ENCODE peak calls at places on chromosomes 16 and 17, in six cellular contexts. One of them, this sample, is unnamed.

GRCh38 chr17:81317992-81318391 is 22.9 kb upstream of the SLC38A10 start:
- DNase-seq in nephron progenitor cell: no peak
- DNase-seq in lower lobe of right lung: no peak
- DNase-seq in left ventricle myocardium inferior: no peak
- DNase-seq in CD8-positive, alpha-beta T cell: no peak
- DNase-seq in heart left ventricle: no peak
- DNase-seq in this sample: no peak

GRCh38 chr17:47254403-47254943 is 846 bp downstream of the ITGB3 start:
- DNase-seq in nephron progenitor cell: no peak
- DNase-seq in lower lobe of right lung: no peak
- DNase-seq in left ventricle myocardium inferior: no peak
- DNase-seq in CD8-positive, alpha-beta T cell: no peak
- DNase-seq in heart left ventricle: no peak
- DNase-seq in this sample: no peak

GRCh38 chr17:28737770-28738679 is 5.8 kb upstream of the TRAF4 start:
- DNase-seq in nephron progenitor cell: no peak
- DNase-seq in lower lobe of right lung: peak; percentile 43
- DNase-seq in left ventricle myocardium inferior: no peak
- DNase-seq in CD8-positive, alpha-beta T cell: no peak
- DNase-seq in heart left ventricle: no peak
- DNase-seq in this sample: no peak

GRCh38 chr17:49223517-49224197 is 6.9 kb downstream of the PHOSPHO1 start:
- DNase-seq in nephron progenitor cell: peak; percentile 87
- DNase-seq in lower lobe of right lung: peak; percentile 74
- DNase-seq in left ventricle myocardium inferior: peak; percentile 63
- DNase-seq in CD8-positive, alpha-beta T cell: peak; percentile 62
- DNase-seq in heart left ventricle: peak; percentile 81
- DNase-seq in this sample: peak; percentile 85

GRCh38 chr16:67910162-67910561 is 17.1 kb downstream of the PSKH1 start:
- DNase-seq in nephron progenitor cell: no peak
- DNase-seq in lower lobe of right lung: no peak
- DNase-seq in left ventricle myocardium inferior: no peak
- DNase-seq in CD8-positive, alpha-beta T cell: no peak
- DNase-seq in heart left ventricle: no peak
- DNase-seq in this sample: no peak

GRCh38 chr17:79937981-79938695 is 97.5 kb downstream of the TBC1D16 start:
- DNase-seq in nephron progenitor cell: no peak
- DNase-seq in lower lobe of right lung: no peak
- DNase-seq in left ventricle myocardium inferior: no peak
- DNase-seq in CD8-positive, alpha-beta T cell: no peak
- DNase-seq in heart left ventricle: peak; percentile 65
- DNase-seq in this sample: no peak

GRCh38 chr17:17001874-17002520 is 30.1 kb upstream of the TNFRSF13B start:
- DNase-seq in nephron progenitor cell: peak; percentile 89
- DNase-seq in lower lobe of right lung: peak; percentile 88
- DNase-seq in left ventricle myocardium inferior: peak; percentile 79
- DNase-seq in CD8-positive, alpha-beta T cell: peak; percentile 70
- DNase-seq in heart left ventricle: peak; percentile 90
- DNase-seq in this sample: peak; percentile 67

GRCh38 chr16:6165330-6165984 is 1067.9 kb upstream of the EEF2KMT start:
- DNase-seq in nephron progenitor cell: no peak
- DNase-seq in lower lobe of right lung: no peak
- DNase-seq in left ventricle myocardium inferior: no peak
- DNase-seq in CD8-positive, alpha-beta T cell: no peak
- DNase-seq in heart left ventricle: no peak
- DNase-seq in this sample: no peak

GRCh38 chr17:34220776-34221390 is 34.2 kb upstream of the CCL2 start:
- DNase-seq in nephron progenitor cell: no peak
- DNase-seq in lower lobe of right lung: no peak
- DNase-seq in left ventricle myocardium inferior: no peak
- DNase-seq in CD8-positive, alpha-beta T cell: no peak
- DNase-seq in heart left ventricle: no peak
- DNase-seq in this sample: no peak

GRCh38 chr16:30680326-30680725 is 18.6 kb upstream of the SRCAP start:
- DNase-seq in nephron progenitor cell: no peak
- DNase-seq in lower lobe of right lung: no peak
- DNase-seq in left ventricle myocardium inferior: no peak
- DNase-seq in CD8-positive, alpha-beta T cell: no peak
- DNase-seq in heart left ventricle: no peak
- DNase-seq in this sample: no peak

GRCh38 chr17:21678451-21679081 is 13.8 kb upstream of the KCNJ18 start:
- DNase-seq in nephron progenitor cell: no peak
- DNase-seq in lower lobe of right lung: no peak
- DNase-seq in left ventricle myocardium inferior: no peak
- DNase-seq in CD8-positive, alpha-beta T cell: no peak
- DNase-seq in heart left ventricle: peak; percentile 70
- DNase-seq in this sample: no peak

GRCh38 chr17:78787444-78787843 is 5.4 kb upstream of the CYTH1 start:
- DNase-seq in nephron progenitor cell: no peak
- DNase-seq in lower lobe of right lung: no peak
- DNase-seq in left ventricle myocardium inferior: no peak
- DNase-seq in CD8-positive, alpha-beta T cell: no peak
- DNase-seq in heart left ventricle: no peak
- DNase-seq in this sample: no peak

GRCh38 chr16:54931757-54932660 is 1.3 kb downstream of the IRX5 start:
- DNase-seq in nephron progenitor cell: peak; percentile 34
- DNase-seq in lower lobe of right lung: peak; percentile 50
- DNase-seq in left ventricle myocardium inferior: no peak
- DNase-seq in CD8-positive, alpha-beta T cell: no peak
- DNase-seq in heart left ventricle: no peak
- DNase-seq in this sample: no peak

GRCh38 chr17:21711182-21711581 is 18.9 kb downstream of the KCNJ18 start:
- DNase-seq in nephron progenitor cell: no peak
- DNase-seq in lower lobe of right lung: no peak
- DNase-seq in left ventricle myocardium inferior: no peak
- DNase-seq in CD8-positive, alpha-beta T cell: no peak
- DNase-seq in heart left ventricle: no peak
- DNase-seq in this sample: no peak

GRCh38 chr16:17272716-17273115 is 198.0 kb downstream of the XYLT1 start:
- DNase-seq in nephron progenitor cell: no peak
- DNase-seq in lower lobe of right lung: no peak
- DNase-seq in left ventricle myocardium inferior: no peak
- DNase-seq in CD8-positive, alpha-beta T cell: no peak
- DNase-seq in heart left ventricle: no peak
- DNase-seq in this sample: no peak

GRCh38 chr17:9107527-9107926 is 86.2 kb downstream of the NTN1 start:
- DNase-seq in nephron progenitor cell: no peak
- DNase-seq in lower lobe of right lung: no peak
- DNase-seq in left ventricle myocardium inferior: no peak
- DNase-seq in CD8-positive, alpha-beta T cell: no peak
- DNase-seq in heart left ventricle: no peak
- DNase-seq in this sample: no peak

GRCh38 chr17:80141463-80142165 is 5.3 kb downstream of the EIF4A3 start:
- DNase-seq in nephron progenitor cell: no peak
- DNase-seq in lower lobe of right lung: no peak
- DNase-seq in left ventricle myocardium inferior: no peak
- DNase-seq in CD8-positive, alpha-beta T cell: no peak
- DNase-seq in heart left ventricle: no peak
- DNase-seq in this sample: no peak

GRCh38 chr16:68506331-68507053 is 32.6 kb upstream of the ZFP90 start:
- DNase-seq in nephron progenitor cell: no peak
- DNase-seq in lower lobe of right lung: peak; percentile 4
- DNase-seq in left ventricle myocardium inferior: no peak
- DNase-seq in CD8-positive, alpha-beta T cell: no peak
- DNase-seq in heart left ventricle: no peak
- DNase-seq in this sample: no peak

GRCh38 chr17:67467500-67468481 is 90.7 kb downstream of the PITPNC1 start:
- DNase-seq in nephron progenitor cell: no peak
- DNase-seq in lower lobe of right lung: no peak
- DNase-seq in left ventricle myocardium inferior: no peak
- DNase-seq in CD8-positive, alpha-beta T cell: no peak
- DNase-seq in heart left ventricle: no peak
- DNase-seq in this sample: no peak

GRCh38 chr17:81176656-81177055 is 10.6 kb upstream of the AATK start:
- DNase-seq in nephron progenitor cell: no peak
- DNase-seq in lower lobe of right lung: no peak
- DNase-seq in left ventricle myocardium inferior: no peak
- DNase-seq in CD8-positive, alpha-beta T cell: no peak
- DNase-seq in heart left ventricle: no peak
- DNase-seq in this sample: no peak

GRCh38 chr17:59890720-59891119 is 2.0 kb downstream of the TUBD1 start:
- DNase-seq in nephron progenitor cell: no peak
- DNase-seq in lower lobe of right lung: no peak
- DNase-seq in left ventricle myocardium inferior: no peak
- DNase-seq in CD8-positive, alpha-beta T cell: no peak
- DNase-seq in heart left ventricle: no peak
- DNase-seq in this sample: no peak

GRCh38 chr16:70696952-70697600 is 11.2 kb upstream of the MTSS2 start:
- DNase-seq in nephron progenitor cell: no peak
- DNase-seq in lower lobe of right lung: peak; percentile 78
- DNase-seq in left ventricle myocardium inferior: no peak
- DNase-seq in CD8-positive, alpha-beta T cell: peak; percentile 9
- DNase-seq in heart left ventricle: no peak
- DNase-seq in this sample: no peak

GRCh38 chr17:42139093-42139492 is 15.7 kb downstream of the RAB5C start:
- DNase-seq in nephron progenitor cell: no peak
- DNase-seq in lower lobe of right lung: no peak
- DNase-seq in left ventricle myocardium inferior: no peak
- DNase-seq in CD8-positive, alpha-beta T cell: no peak
- DNase-seq in heart left ventricle: peak; percentile 52
- DNase-seq in this sample: no peak

DNA sequence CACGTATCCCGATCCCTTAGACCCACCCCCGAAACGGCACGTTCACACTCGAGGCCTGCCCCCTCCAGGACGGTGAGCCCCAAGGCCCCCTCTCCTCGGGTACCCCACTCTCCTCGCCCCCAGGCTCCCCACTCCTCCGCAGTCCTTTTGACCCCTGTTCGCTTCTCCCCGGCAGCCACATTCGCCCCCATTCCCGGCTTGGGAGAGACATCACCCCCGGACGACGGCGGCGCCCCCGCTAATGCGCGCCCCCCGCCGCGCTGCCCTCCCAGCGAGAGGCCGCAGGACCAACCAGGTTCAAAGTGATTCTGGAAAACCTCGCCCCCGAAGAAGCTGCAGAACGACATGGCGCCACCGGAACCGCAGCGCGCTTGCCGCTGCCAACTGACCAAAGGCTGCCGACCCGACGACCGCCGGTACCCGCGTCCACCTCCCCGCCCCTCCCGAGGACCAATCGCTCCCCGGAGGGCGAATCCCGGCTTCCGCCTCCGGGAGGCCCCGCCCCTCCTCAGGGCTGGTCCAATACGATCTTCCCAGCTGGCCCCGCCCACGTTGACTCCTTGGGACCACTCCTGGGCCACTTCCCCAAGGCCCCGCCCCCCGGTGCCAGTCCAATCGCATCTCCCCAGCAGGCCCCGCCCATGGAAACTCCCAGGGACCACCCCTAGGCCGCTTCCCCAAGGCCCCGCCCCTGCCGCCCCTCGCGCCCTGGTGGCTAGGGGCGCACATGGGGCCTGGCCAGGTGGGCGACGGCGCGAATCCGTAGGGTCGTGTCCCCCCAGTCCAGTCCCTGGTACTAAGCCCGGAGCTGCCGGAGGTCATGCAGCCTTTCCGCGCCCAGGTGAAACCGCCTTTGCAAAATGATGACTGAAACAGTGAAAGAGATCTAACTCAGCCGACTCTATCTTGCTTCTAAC is at the start of gene MSRB1:
- DNase-seq in nephron progenitor cell: peak; percentile 100
- DNase-seq in lower lobe of right lung: peak; percentile 100
- DNase-seq in left ventricle myocardium inferior: peak; percentile 100
- DNase-seq in CD8-positive, alpha-beta T cell: peak; percentile 99
- DNase-seq in heart left ventricle: peak; percentile 100
- DNase-seq in this sample: peak; percentile 99
- TF ChIP-seq CTCF in nephron progenitor cell: no peak
- TF ChIP-seq CTCF in lower lobe of right lung: no peak
- TF ChIP-seq CTCF in left ventricle myocardium inferior: no peak
- TF ChIP-seq CTCF in CD8-positive, alpha-beta T cell: no peak
- TF ChIP-seq CTCF in heart left ventricle: no peak
- TF ChIP-seq CTCF in this sample: no peak

DNA sequence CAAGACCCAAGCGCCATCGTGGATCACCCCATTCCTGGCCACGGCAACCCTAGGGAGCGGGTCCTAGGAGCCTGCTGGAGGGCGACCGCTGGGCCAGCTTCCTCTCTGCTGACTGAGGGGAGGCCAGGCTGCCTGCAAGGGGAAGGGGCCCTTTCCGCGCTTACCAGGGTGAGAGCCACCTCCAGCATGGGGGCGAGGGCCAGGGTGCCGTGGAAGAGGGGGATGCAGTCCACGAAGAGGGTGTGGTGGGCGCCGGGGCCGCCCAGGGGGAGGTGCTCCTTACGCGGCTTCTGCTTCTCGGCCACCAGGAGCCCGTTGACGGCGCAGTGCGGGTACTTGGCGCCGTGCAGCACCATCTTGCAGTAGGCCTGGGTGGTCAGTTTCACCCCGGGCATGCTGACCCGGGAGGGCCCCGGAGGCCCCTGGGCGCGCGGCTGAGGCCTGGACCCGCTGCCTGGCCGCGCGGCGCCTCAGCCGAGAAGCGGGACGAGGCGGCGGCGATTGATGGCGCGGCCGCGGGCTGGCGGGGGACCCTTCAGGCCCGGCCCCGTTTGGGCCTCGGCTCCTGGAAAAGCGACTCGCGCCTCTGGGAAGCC is 345 bp downstream of the EMC8 start:
- DNase-seq in nephron progenitor cell: no peak
- DNase-seq in lower lobe of right lung: peak; percentile 63
- DNase-seq in left ventricle myocardium inferior: no peak
- DNase-seq in CD8-positive, alpha-beta T cell: no peak
- DNase-seq in heart left ventricle: peak; percentile 71
- DNase-seq in this sample: peak; percentile 66
- TF ChIP-seq CTCF in nephron progenitor cell: no peak
- TF ChIP-seq CTCF in lower lobe of right lung: no peak
- TF ChIP-seq CTCF in left ventricle myocardium inferior: no peak
- TF ChIP-seq CTCF in CD8-positive, alpha-beta T cell: no peak
- TF ChIP-seq CTCF in heart left ventricle: no peak
- TF ChIP-seq CTCF in this sample: no peak

GRCh38 chr16:89374393-89374948 is 115.9 kb downstream of the ANKRD11 start:
- DNase-seq in nephron progenitor cell: peak; percentile 35
- DNase-seq in lower lobe of right lung: no peak
- DNase-seq in left ventricle myocardium inferior: no peak
- DNase-seq in CD8-positive, alpha-beta T cell: no peak
- DNase-seq in heart left ventricle: no peak
- DNase-seq in this sample: no peak
- TF ChIP-seq CTCF in nephron progenitor cell: no peak
- TF ChIP-seq CTCF in lower lobe of right lung: no peak
- TF ChIP-seq CTCF in left ventricle myocardium inferior: peak; percentile 26
- TF ChIP-seq CTCF in CD8-positive, alpha-beta T cell: no peak
- TF ChIP-seq CTCF in heart left ventricle: no peak
- TF ChIP-seq CTCF in this sample: no peak

GRCh38 chr16:72197556-72197955 is 25.6 kb upstream of the PMFBP1 start:
- DNase-seq in nephron progenitor cell: no peak
- DNase-seq in lower lobe of right lung: no peak
- DNase-seq in left ventricle myocardium inferior: no peak
- DNase-seq in CD8-positive, alpha-beta T cell: no peak
- DNase-seq in heart left ventricle: no peak
- DNase-seq in this sample: no peak

GRCh38 chr16:72199938-72200337 is 28.0 kb upstream of the PMFBP1 start:
- DNase-seq in nephron progenitor cell: no peak
- DNase-seq in lower lobe of right lung: no peak
- DNase-seq in left ventricle myocardium inferior: no peak
- DNase-seq in CD8-positive, alpha-beta T cell: no peak
- DNase-seq in heart left ventricle: no peak
- DNase-seq in this sample: no peak

GRCh38 chr16:72198021-72198420 is 26.1 kb upstream of the PMFBP1 start:
- DNase-seq in nephron progenitor cell: peak; percentile 21
- DNase-seq in lower lobe of right lung: no peak
- DNase-seq in left ventricle myocardium inferior: no peak
- DNase-seq in CD8-positive, alpha-beta T cell: no peak
- DNase-seq in heart left ventricle: no peak
- DNase-seq in this sample: peak; percentile 38

GRCh38 chr16:72201387-72201786 is 29.4 kb upstream of the PMFBP1 start:
- DNase-seq in nephron progenitor cell: no peak
- DNase-seq in lower lobe of right lung: no peak
- DNase-seq in left ventricle myocardium inferior: no peak
- DNase-seq in CD8-positive, alpha-beta T cell: no peak
- DNase-seq in heart left ventricle: no peak
- DNase-seq in this sample: no peak

GRCh38 chr16:72198641-72199250 is 26.8 kb upstream of the PMFBP1 start:
- DNase-seq in nephron progenitor cell: no peak
- DNase-seq in lower lobe of right lung: no peak
- DNase-seq in left ventricle myocardium inferior: no peak
- DNase-seq in CD8-positive, alpha-beta T cell: no peak
- DNase-seq in heart left ventricle: no peak
- DNase-seq in this sample: no peak
- TF ChIP-seq CTCF in nephron progenitor cell: no peak
- TF ChIP-seq CTCF in lower lobe of right lung: no peak
- TF ChIP-seq CTCF in left ventricle myocardium inferior: no peak
- TF ChIP-seq CTCF in CD8-positive, alpha-beta T cell: no peak
- TF ChIP-seq CTCF in heart left ventricle: no peak
- TF ChIP-seq CTCF in this sample: no peak